ENCODE peak calls at places on chromosomes 12 and 14, in eight cellular contexts. L is neural crest cell, Z is cardiac fibroblast, Q is BJ, B is progenitor cell of endocrine pancreas, E is GM23338, G is AG04449, D is MM.1S. J is an unnamed sample.

GRCh38 chr12:524167-524951 is 64.6 kb downstream of the B4GALNT3 start:
- DNase-seq in L (no peak), Z (no peak), Q (no peak), B (no peak), E (no peak), G (no peak), D (no peak), J (no peak)

GRCh38 chr14:89844508-89844907 is 110.0 kb downstream of the EFCAB11 start:
- DNase-seq in L (no peak), Z (no peak), Q (no peak), B (no peak), E (peak), G (no peak), D (no peak), J (no peak)

GRCh38 chr12:46387697-46388096 is 15.1 kb upstream of the SLC38A2 start:
- DNase-seq in L (no peak), Z (no peak), Q (no peak), B (no peak), E (peak), G (no peak), D (peak), J (no peak)

GRCh38 chr12:48818831-48819590 is 715 bp downstream of the CACNB3 start:
- DNase-seq in L (no peak), Z (no peak), Q (no peak), B (no peak), E (peak), G (no peak), D (peak), J (no peak)

GRCh38 chr12:53867216-53868012 is 71.2 kb upstream of the HOXC13 start:
- DNase-seq in L (no peak), Z (no peak), Q (no peak), B (no peak), E (peak), G (no peak), D (no peak), J (no peak)

GRCh38 chr14:102085503-102085902 is 1.3 kb downstream of the HSP90AA1 start:
- DNase-seq in L (no peak), Z (no peak), Q (no peak), B (no peak), E (no peak), G (no peak), D (no peak), J (no peak)

GRCh38 chr12:128891856-128892255 is 38.6 kb downstream of the GLT1D1 start:
- DNase-seq in L (no peak), Z (no peak), Q (no peak), B (no peak), E (no peak), G (no peak), D (no peak), J (no peak)

GRCh38 chr14:68780358-68781160 is 12.3 kb downstream of the ZFP36L1 start:
- DNase-seq in L (no peak), Z (peak), Q (no peak), B (no peak), E (no peak), G (no peak), D (no peak), J (no peak)

GRCh38 chr14:87457727-87458126 is 535.3 kb downstream of the GALC start:
- DNase-seq in L (no peak), Z (no peak), Q (no peak), B (no peak), E (no peak), G (no peak), D (no peak), J (no peak)

GRCh38 chr12:56941299-56942017 is 7.2 kb upstream of the SDR9C7 start:
- DNase-seq in L (no peak), Z (peak), Q (peak), B (no peak), E (no peak), G (peak), D (no peak), J (no peak)

GRCh38 chr12:50184261-50184660 is 17.1 kb upstream of the CERS5 start:
- DNase-seq in L (no peak), Z (no peak), Q (no peak), B (no peak), E (no peak), G (no peak), D (no peak), J (no peak)

GRCh38 chr14:61152851-61153364 is 128.2 kb downstream of the TMEM30B start:
- DNase-seq in L (no peak), Z (peak), Q (no peak), B (no peak), E (no peak), G (no peak), D (no peak), J (no peak)

GRCh38 chr14:33569844-33570716 is 380.8 kb downstream of the EGLN3 start:
- DNase-seq in L (no peak), Z (peak), Q (no peak), B (no peak), E (no peak), G (no peak), D (no peak), J (no peak)

GRCh38 chr14:70934502-70935134 is 27.4 kb downstream of the PCNX1 start:
- DNase-seq in L (no peak), Z (peak), Q (peak), B (no peak), E (no peak), G (peak), D (peak), J (peak)

GRCh38 chr12:115944851-115945496 is 332.5 kb downstream of the MED13L start:
- DNase-seq in L (no peak), Z (no peak), Q (no peak), B (no peak), E (no peak), G (no peak), D (no peak), J (no peak)

GRCh38 chr14:58667900-58668299 is 30.1 kb downstream of the DACT1 start:
- DNase-seq in L (no peak), Z (no peak), Q (no peak), B (no peak), E (no peak), G (no peak), D (no peak), J (no peak)

GRCh38 chr12:89451876-89452275 is 72.7 kb downstream of the GALNT4 start:
- DNase-seq in L (peak), Z (peak), Q (no peak), B (no peak), E (peak), G (peak), D (no peak), J (no peak)

GRCh38 chr12:20445693-20446092 is 77.4 kb downstream of the PDE3A start:
- DNase-seq in L (no peak), Z (peak), Q (no peak), B (no peak), E (no peak), G (no peak), D (no peak), J (no peak)

GRCh38 chr12:122981587-122982493 is 1.4 kb downstream of the ARL6IP4 start:
- DNase-seq in L (no peak), Z (no peak), Q (no peak), B (no peak), E (no peak), G (no peak), D (no peak), J (no peak)

GRCh38 chr14:93977790-93978581 is 1.6 kb upstream of the ASB2 start:
- DNase-seq in L (no peak), Z (no peak), Q (no peak), B (no peak), E (no peak), G (no peak), D (peak), J (peak)

GRCh38 chr12:64549108-64549507 is 61.2 kb upstream of the RASSF3 start:
- DNase-seq in L (no peak), Z (no peak), Q (no peak), B (no peak), E (no peak), G (no peak), D (no peak), J (no peak)

GRCh38 chr14:30569216-30569902 is 10.4 kb downstream of the G2E3 start:
- DNase-seq in L (no peak), Z (no peak), Q (no peak), B (no peak), E (peak), G (no peak), D (no peak), J (no peak)

GRCh38 chr12:10082057-10082874 is 16.5 kb downstream of the CLEC1A start:
- DNase-seq in L (no peak), Z (no peak), Q (no peak), B (no peak), E (no peak), G (no peak), D (peak), J (no peak)

GRCh38 chr12:68400231-68400829 is 68.2 kb upstream of the MDM1 start:
- DNase-seq in L (no peak), Z (no peak), Q (no peak), B (no peak), E (no peak), G (no peak), D (no peak), J (no peak)

GRCh38 chr14:88323086-88323519 is at the start of gene KCNK10:
- DNase-seq in L (no peak), Z (peak), Q (no peak), B (no peak), E (peak), G (no peak), D (no peak), J (no peak)

GRCh38 chr12:53726946-53727309 is 324 bp downstream of the CALCOCO1 start:
- DNase-seq in L (no peak), Z (peak), Q (no peak), B (no peak), E (peak), G (no peak), D (no peak), J (no peak)

GRCh38 chr12:32486158-32486557 is 86.8 kb downstream of the FGD4 start:
- DNase-seq in L (no peak), Z (no peak), Q (no peak), B (no peak), E (no peak), G (no peak), D (no peak), J (no peak)

GRCh38 chr12:40646891-40647290 is 45.3 kb upstream of the CNTN1 start:
- DNase-seq in L (no peak), Z (no peak), Q (no peak), B (no peak), E (no peak), G (no peak), D (no peak), J (no peak)

GRCh38 chr14:34920339-34920738 is 45.2 kb upstream of the BAZ1A start:
- DNase-seq in L (no peak), Z (no peak), Q (no peak), B (no peak), E (no peak), G (no peak), D (no peak), J (no peak)

GRCh38 chr12:50923361-50924130 is 28.8 kb upstream of the HIGD1C start:
- DNase-seq in L (no peak), Z (peak), Q (no peak), B (no peak), E (no peak), G (no peak), D (no peak), J (no peak)

GRCh38 chr12:65761301-65761700 is 63.0 kb upstream of the HMGA2 start:
- DNase-seq in L (no peak), Z (no peak), Q (no peak), B (no peak), E (peak), G (no peak), D (no peak), J (no peak)

GRCh38 chr12:124768462-124769165 is 95.0 kb downstream of the SCARB1 start:
- DNase-seq in L (no peak), Z (no peak), Q (no peak), B (no peak), E (no peak), G (no peak), D (no peak), J (no peak)

GRCh38 chr14:56328021-56328420 is 209.8 kb downstream of the PELI2 start:
- DNase-seq in L (no peak), Z (no peak), Q (no peak), B (no peak), E (no peak), G (no peak), D (no peak), J (no peak)

GRCh38 chr14:104655128-104655848 is 34.1 kb upstream of the INF2 start:
- DNase-seq in L (no peak), Z (no peak), Q (no peak), B (no peak), E (no peak), G (no peak), D (no peak), J (no peak)

GRCh38 chr12:62268956-62269355 is 8.8 kb downstream of the USP15 start:
- DNase-seq in L (no peak), Z (peak), Q (no peak), B (no peak), E (no peak), G (peak), D (no peak), J (no peak)

GRCh38 chr12:122080149-122081107 is 1.9 kb downstream of the MLXIP start:
- DNase-seq in L (no peak), Z (peak), Q (no peak), B (no peak), E (peak), G (no peak), D (peak), J (no peak)

GRCh38 chr12:131756441-131756840 is 45.6 kb downstream of the SFSWAP start:
- DNase-seq in L (no peak), Z (no peak), Q (no peak), B (no peak), E (no peak), G (no peak), D (no peak), J (no peak)

GRCh38 chr14:96151242-96151641 is 53.4 kb upstream of the BDKRB2 start:
- DNase-seq in L (no peak), Z (no peak), Q (no peak), B (no peak), E (no peak), G (no peak), D (no peak), J (no peak)

GRCh38 chr12:105343836-105344235 is 13.3 kb downstream of the C12orf75 start:
- DNase-seq in L (no peak), Z (no peak), Q (no peak), B (no peak), E (no peak), G (no peak), D (no peak), J (no peak)

GRCh38 chr14:100376751-100377171 is 53.6 kb downstream of the SLC25A47 start:
- DNase-seq in L (no peak), Z (peak), Q (no peak), B (no peak), E (peak), G (no peak), D (no peak), J (no peak)
- TF ChIP-seq CTCF in L (peak), Z (peak), Q (peak), B (no peak), E (peak), G (peak), D (no peak), J (no peak)

DNA sequence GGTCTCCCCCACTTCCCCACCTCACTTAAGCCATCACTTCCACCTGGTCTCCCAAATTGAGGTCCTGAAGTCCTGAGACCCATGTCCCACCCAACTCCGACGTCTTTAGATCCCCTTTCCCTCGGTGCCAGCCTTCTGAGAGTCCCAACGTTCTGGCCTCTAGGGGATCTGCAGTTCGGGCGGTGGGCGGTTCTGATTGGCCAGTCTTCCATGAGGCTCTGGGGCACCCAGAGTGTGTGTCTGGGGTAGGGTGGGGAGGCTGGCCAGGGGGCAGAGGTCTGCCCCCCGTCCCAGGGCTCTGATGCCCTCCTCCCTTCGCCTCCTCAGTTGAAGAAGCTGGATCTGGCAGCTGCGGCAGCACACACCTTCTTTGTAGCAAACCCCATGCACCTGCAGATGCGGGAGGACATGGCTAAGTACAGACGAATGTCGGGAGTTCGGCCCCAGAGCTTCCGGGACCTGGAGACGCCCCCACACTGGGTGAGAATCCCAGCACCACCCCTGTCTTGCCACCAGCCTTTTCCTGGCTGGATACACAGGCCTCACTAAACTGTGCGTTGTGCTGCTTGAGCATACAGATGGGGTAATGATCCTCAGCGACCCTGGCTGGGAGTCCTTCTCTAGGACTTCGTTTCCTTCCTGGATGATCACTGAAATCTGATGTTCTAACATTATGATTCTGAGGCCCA is 1.5 kb downstream of the P3H3 start:
- DNase-seq in L (no peak), Z (no peak), Q (no peak), B (no peak), E (no peak), G (no peak), D (no peak), J (no peak)
- TF ChIP-seq CTCF in L (peak), Z (peak), Q (peak), B (peak), E (peak), G (peak), D (peak), J (no peak)

GRCh38 chr12:2844786-2845185 is 10.0 kb upstream of the NRIP2 start:
- DNase-seq in L (no peak), Z (peak), Q (no peak), B (no peak), E (no peak), G (no peak), D (no peak), J (no peak)
- TF ChIP-seq CTCF in L (no peak), Z (no peak), Q (no peak), B (no peak), E (no peak), G (no peak), D (no peak), J (no peak)

GRCh38 chr14:97975960-97976359 is 1178.8 kb downstream of the VRK1 start:
- DNase-seq in L (no peak), Z (no peak), Q (no peak), B (no peak), E (no peak), G (no peak), D (no peak), J (no peak)

GRCh38 chr14:97976861-97977260 is 1179.7 kb downstream of the VRK1 start:
- DNase-seq in L (no peak), Z (no peak), Q (no peak), B (no peak), E (no peak), G (no peak), D (no peak), J (no peak)

GRCh38 chr14:97977711-97978261 is 1180.6 kb downstream of the VRK1 start:
- DNase-seq in L (no peak), Z (peak), Q (no peak), B (no peak), E (no peak), G (no peak), D (no peak), J (no peak)

DNA sequence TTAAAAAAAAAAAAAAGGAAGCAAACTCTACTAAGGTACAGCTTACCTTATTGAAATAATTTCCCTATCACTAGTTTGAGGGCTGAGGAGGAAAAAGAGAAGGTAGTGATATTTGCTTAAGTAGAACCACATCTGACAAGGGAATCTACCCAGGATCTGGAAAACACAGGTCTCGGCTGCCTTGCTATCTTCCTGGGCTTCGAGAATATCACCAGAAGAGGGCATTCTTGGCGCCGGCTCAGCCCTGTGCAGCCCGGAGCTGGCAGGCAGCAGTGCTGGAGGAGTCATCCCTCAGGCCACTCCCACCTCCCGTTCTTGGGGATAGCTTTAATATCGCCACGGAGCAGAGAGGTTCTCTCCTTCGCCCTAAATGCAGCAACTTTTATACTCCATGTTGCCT is 1181.2 kb downstream of the VRK1 start:
- DNase-seq in L (peak), Z (peak), Q (no peak), B (peak), E (peak), G (no peak), D (no peak), J (no peak)
- TF ChIP-seq CTCF in L (peak), Z (no peak), Q (no peak), B (peak), E (peak), G (no peak), D (no peak), J (no peak)

GRCh38 chr12:8605057-8605456 is 7.6 kb downstream of the AICDA start:
- DNase-seq in L (no peak), Z (no peak), Q (no peak), B (no peak), E (peak), G (no peak), D (no peak), J (no peak)

GRCh38 chr12:8603858-8604257 is 8.8 kb downstream of the AICDA start:
- DNase-seq in L (no peak), Z (no peak), Q (no peak), B (no peak), E (peak), G (no peak), D (no peak), J (no peak)

GRCh38 chr12:8612629-8613028 is at the start of gene AICDA:
- DNase-seq in L (no peak), Z (no peak), Q (no peak), B (no peak), E (no peak), G (no peak), D (no peak), J (no peak)

DNA sequence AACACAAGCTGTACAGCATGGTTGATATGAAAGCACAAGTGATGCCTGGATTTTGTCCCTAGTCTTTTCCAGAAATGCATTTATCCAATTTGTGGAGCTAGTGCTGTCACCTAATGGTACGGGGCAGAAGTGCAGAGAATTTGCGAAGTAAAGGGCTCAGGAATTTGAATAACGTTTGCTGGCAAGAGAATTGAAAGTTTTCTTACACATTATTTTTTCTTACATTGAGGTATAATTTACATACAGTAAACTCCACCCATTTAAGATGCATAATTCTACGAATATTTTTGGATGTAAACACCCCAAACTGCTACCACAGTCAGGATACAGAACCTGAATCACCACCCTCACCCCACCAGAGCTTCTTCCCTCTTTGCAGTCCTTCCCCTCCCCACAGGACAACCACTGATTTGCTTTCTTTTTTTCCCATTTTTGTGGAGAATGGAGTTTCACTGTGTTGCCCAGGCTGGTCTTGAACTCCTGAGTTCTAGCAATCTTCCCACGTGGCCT is 3.5 kb downstream of the AICDA start:
- DNase-seq in L (peak), Z (peak), Q (no peak), B (no peak), E (peak), G (peak), D (no peak), J (peak)
- TF ChIP-seq CTCF in L (peak), Z (peak), Q (peak), B (peak), E (peak), G (peak), D (peak), J (peak)

J was measured in GM13977.